ENCODE peak calls at places on chromosomes 16 and 17, in six cellular contexts. R, T, K, U, M and A are unnamed samples.

GRCh38 chr17:8799001-8799850 is at the start of gene MFSD6L:
- DNase-seq in R (no peak), T (no peak), K (no peak), U (no peak), M (peak; percentile 57), A (peak; percentile 12)

GRCh38 chr17:79574656-79575055 is 36.2 kb downstream of the RBFOX3 start:
- DNase-seq in R (no peak), T (no peak), K (no peak), U (no peak), M (no peak), A (no peak)

GRCh38 chr17:65228734-65229390 is 91.7 kb downstream of the RGS9 start:
- DNase-seq in R (no peak), T (peak; percentile 22), K (no peak), U (no peak), M (peak; percentile 63), A (no peak)

GRCh38 chr17:6153416-6153815 is 83.2 kb downstream of the WSCD1 start:
- DNase-seq in R (no peak), T (no peak), K (no peak), U (no peak), M (no peak), A (no peak)

GRCh38 chr17:19339341-19339815 is 23.1 kb downstream of the B9D1 start:
- DNase-seq in R (no peak), T (peak; percentile 42), K (no peak), U (no peak), M (peak; percentile 6), A (no peak)

GRCh38 chr17:80892019-80892855 is 99.4 kb upstream of the CHMP6 start:
- DNase-seq in R (no peak), T (peak; percentile 99), K (no peak), U (peak; percentile 72), M (peak; percentile 77), A (peak; percentile 93)

GRCh38 chr16:3646348-3646920 is 8.1 kb upstream of the DNASE1 start:
- DNase-seq in R (peak; percentile 72), T (peak; percentile 23), K (no peak), U (no peak), M (peak; percentile 18), A (peak; percentile 62)

GRCh38 chr17:70987867-70988340 is 818.6 kb downstream of the KCNJ2 start:
- DNase-seq in R (no peak), T (no peak), K (peak; percentile 72), U (no peak), M (no peak), A (no peak)

GRCh38 chr17:28384281-28385036 is 13.0 kb downstream of the SARM1 start:
- DNase-seq in R (no peak), T (no peak), K (peak; percentile 35), U (peak; percentile 58), M (peak; percentile 86), A (no peak)

GRCh38 chr17:2343421-2343820 is 6.1 kb downstream of the SGSM2 start:
- DNase-seq in R (no peak), T (no peak), K (no peak), U (peak; percentile 24), M (no peak), A (no peak)

GRCh38 chr16:17273142-17273561 is 197.6 kb downstream of the XYLT1 start:
- DNase-seq in R (no peak), T (peak; percentile 94), K (no peak), U (no peak), M (peak; percentile 30), A (peak; percentile 42)

GRCh38 chr16:53852678-53853077 is 148.7 kb downstream of the FTO start:
- DNase-seq in R (no peak), T (peak; percentile 10), K (no peak), U (no peak), M (no peak), A (no peak)

GRCh38 chr16:70804153-70804728 is 3.3 kb upstream of the VAC14 start:
- DNase-seq in R (no peak), T (peak; percentile 93), K (no peak), U (no peak), M (no peak), A (peak; percentile 68)

GRCh38 chr16:87077750-87078127 is 239.5 kb downstream of the C16orf95 start:
- DNase-seq in R (no peak), T (no peak), K (no peak), U (no peak), M (no peak), A (no peak)

GRCh38 chr17:32827227-32827626 is 49.7 kb downstream of the MYO1D start:
- DNase-seq in R (no peak), T (no peak), K (no peak), U (no peak), M (no peak), A (no peak)
- H3K27ac ChIP-seq in R (peak overlapping the region; percentile 14), T (no peak overlapping the region), K (peak overlapping the region; percentile 83), U (no peak overlapping the region), M (no peak overlapping the region), A (no peak overlapping the region)

DNA sequence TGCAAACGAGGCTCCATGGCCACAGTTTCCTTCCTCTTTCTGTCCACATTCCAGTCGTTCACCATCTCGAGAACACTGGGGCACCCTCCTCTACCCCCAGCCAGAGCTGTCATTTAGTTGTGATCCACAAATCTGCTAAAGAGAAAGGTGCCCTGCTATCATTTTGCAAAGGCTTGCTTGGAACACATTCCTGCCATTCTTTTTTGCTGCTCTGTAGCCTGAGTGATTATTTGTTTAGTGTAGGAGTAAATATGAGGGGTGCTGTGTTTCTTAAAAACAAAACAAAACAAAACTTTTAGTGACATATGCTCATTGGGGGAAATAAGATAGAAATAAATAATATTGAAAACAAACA is 166.7 kb downstream of the PRKCA start:
- DNase-seq in R (no peak), T (no peak), K (no peak), U (no peak), M (no peak), A (no peak)
- H3K27ac ChIP-seq in R (no peak overlapping the region), T (peak overlapping the region; percentile 91), K (no peak overlapping the region), U (no peak overlapping the region), M (peak overlapping the region; percentile 59), A (peak overlapping the region; percentile 76)

GRCh38 chr16:74999683-75000480 is 1.1 kb downstream of the ZNRF1 start:
- DNase-seq in R (peak; percentile 66), T (no peak), K (no peak), U (peak; percentile 60), M (peak; percentile 76), A (peak; percentile 62)
- H3K27ac ChIP-seq in R (peak overlapping the region; percentile 84), T (peak overlapping the region; percentile 62), K (no peak overlapping the region), U (no peak overlapping the region), M (peak overlapping the region; percentile 84), A (peak overlapping the region; percentile 83)

GRCh38 chr17:77100009-77100408 is 40.8 kb upstream of the SEC14L1 start:
- DNase-seq in R (no peak), T (no peak), K (no peak), U (no peak), M (peak; percentile 84), A (no peak)
- H3K27ac ChIP-seq in R (no peak overlapping the region), T (no peak overlapping the region), K (no peak overlapping the region), U (peak overlapping the region; percentile 56), M (peak overlapping the region; percentile 82), A (peak overlapping the region; percentile 16)

GRCh38 chr16:83599789-83600462 is 207.9 kb upstream of the HSBP1 start:
- DNase-seq in R (no peak), T (no peak), K (no peak), U (no peak), M (peak; percentile 23), A (no peak)
- H3K27ac ChIP-seq in R (no peak overlapping the region), T (no peak overlapping the region), K (no peak overlapping the region), U (no peak overlapping the region), M (no peak overlapping the region), A (no peak overlapping the region)

GRCh38 chr16:11493531-11493929 is 93.2 kb downstream of the LITAF start:
- DNase-seq in R (no peak), T (no peak), K (no peak), U (no peak), M (no peak), A (no peak)
- H3K27ac ChIP-seq in R (no peak overlapping the region), T (no peak overlapping the region), K (no peak overlapping the region), U (no peak overlapping the region), M (no peak overlapping the region), A (no peak overlapping the region)

GRCh38 chr16:74605746-74606520 is 981 bp downstream of the GLG1 start:
- DNase-seq in R (no peak), T (no peak), K (no peak), U (no peak), M (no peak), A (no peak)

GRCh38 chr16:74603848-74604247 is 3.1 kb downstream of the GLG1 start:
- DNase-seq in R (no peak), T (peak; percentile 21), K (no peak), U (no peak), M (no peak), A (no peak)

GRCh38 chr16:74606521-74607309 is at the start of gene GLG1:
- DNase-seq in R (peak; percentile 81), T (peak; percentile 89), K (peak; percentile 83), U (peak; percentile 88), M (peak; percentile 95), A (peak; percentile 84)

GRCh38 chr16:74607310-74607966 is 524 bp upstream of the GLG1 start:
- DNase-seq in R (no peak), T (no peak), K (no peak), U (no peak), M (no peak), A (no peak)

DNA sequence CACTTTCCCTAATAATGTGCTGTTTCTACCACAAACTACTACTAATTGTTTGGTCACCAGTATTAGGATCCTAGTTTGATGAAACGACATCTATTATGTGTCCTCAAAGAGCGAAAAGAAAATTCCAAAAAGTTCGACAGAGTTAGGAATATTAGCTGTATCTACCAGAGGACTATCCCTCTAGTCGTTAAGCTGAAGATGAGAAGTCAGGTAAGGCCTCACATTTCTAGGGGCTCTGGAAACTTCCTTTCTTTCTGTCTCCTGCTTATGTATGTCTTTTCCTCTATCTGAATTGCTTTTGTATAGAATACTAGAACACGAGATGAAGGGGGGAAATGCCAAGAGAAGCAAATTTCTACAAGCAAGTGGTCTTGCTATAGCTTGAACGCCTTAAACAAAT is 1.6 kb downstream of the GLG1 start:
- DNase-seq in R (no peak), T (no peak), K (no peak), U (no peak), M (no peak), A (no peak)
- H3K27ac ChIP-seq in R (no peak overlapping the region), T (no peak overlapping the region), K (no peak overlapping the region), U (peak overlapping the region; percentile 91), M (no peak overlapping the region), A (no peak overlapping the region)

DNA sequence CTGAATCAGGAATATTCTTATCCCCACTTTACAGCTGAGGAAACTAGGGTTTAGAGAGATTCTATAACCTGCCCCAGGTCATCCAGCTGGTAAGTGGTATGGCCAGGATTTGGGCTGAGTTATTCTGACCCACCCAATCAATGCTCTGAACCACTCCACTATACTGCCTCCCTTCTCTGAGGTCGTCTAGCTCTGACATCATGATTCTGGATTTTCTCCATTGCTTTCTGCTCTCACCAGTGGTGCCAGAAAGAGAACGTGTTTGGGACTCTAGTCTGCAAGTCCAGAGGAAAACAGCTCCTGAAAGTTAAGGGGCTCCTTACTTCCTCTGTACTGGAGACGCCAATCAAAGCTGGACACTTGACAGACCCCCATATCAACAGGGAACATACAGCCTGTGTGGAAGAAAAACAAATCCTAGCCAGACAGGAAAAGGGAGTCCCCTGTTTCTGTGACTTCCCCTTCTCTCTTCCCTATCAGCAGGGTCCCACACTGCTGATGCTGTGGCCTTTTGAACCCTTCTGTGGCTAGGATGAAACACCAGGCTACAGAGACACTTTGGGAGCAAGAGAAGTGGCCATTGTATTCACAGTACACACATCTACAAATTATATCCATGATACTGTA is 6.0 kb upstream of the EZH1 start:
- DNase-seq in R (no peak), T (no peak), K (no peak), U (no peak), M (no peak), A (no peak)
- H3K27ac ChIP-seq in R (peak overlapping the region; percentile 90), T (no peak overlapping the region), K (no peak overlapping the region), U (no peak overlapping the region), M (peak overlapping the region; percentile 73), A (no peak overlapping the region)

GRCh38 chr17:56309897-56310296 is 156.6 kb downstream of the ANKFN1 start:
- DNase-seq in R (no peak), T (peak; percentile 78), K (no peak), U (no peak), M (no peak), A (peak; percentile 56)
- H3K27ac ChIP-seq in R (no peak overlapping the region), T (no peak overlapping the region), K (no peak overlapping the region), U (no peak overlapping the region), M (no peak overlapping the region), A (peak overlapping the region; percentile 63)